ENCODE peak calls at places on chromosomes 16 and 17, in four cellular contexts. One of them, this sample, is unnamed.

GRCh38 chr17:67477687-67478086 is 100.6 kb downstream of the PITPNC1 start:
- DNase-seq in HepG2: no peak
- DNase-seq in WTC11: no peak
- DNase-seq in GM12878: no peak
- DNase-seq in this sample: no peak

GRCh38 chr16:4898811-4899473 is 38.0 kb downstream of the PPL start:
- DNase-seq in HepG2: no peak
- DNase-seq in WTC11: no peak
- DNase-seq in GM12878: no peak
- DNase-seq in this sample: no peak

GRCh38 chr17:17235212-17236174 is 1.5 kb downstream of the FLCN start:
- DNase-seq in HepG2: peak; percentile 22
- DNase-seq in WTC11: no peak
- DNase-seq in GM12878: no peak
- DNase-seq in this sample: no peak

GRCh38 chr16:48340054-48340453 is 45.2 kb downstream of the SIAH1 start:
- DNase-seq in HepG2: no peak
- DNase-seq in WTC11: no peak
- DNase-seq in GM12878: no peak
- DNase-seq in this sample: no peak

GRCh38 chr17:65515959-65516948 is 45.2 kb downstream of the AXIN2 start:
- DNase-seq in HepG2: peak; percentile 99
- DNase-seq in WTC11: no peak
- DNase-seq in GM12878: no peak
- DNase-seq in this sample: no peak

GRCh38 chr16:18803569-18804462 is 2.5 kb upstream of the ARL6IP1 start:
- DNase-seq in HepG2: no peak
- DNase-seq in WTC11: no peak
- DNase-seq in GM12878: no peak
- DNase-seq in this sample: no peak

GRCh38 chr17:80477647-80478478 is 1.5 kb upstream of the NPTX1 start:
- DNase-seq in HepG2: no peak
- DNase-seq in WTC11: peak; percentile 72
- DNase-seq in GM12878: no peak
- DNase-seq in this sample: peak; percentile 60

GRCh38 chr16:80303691-80304090 is 237.1 kb upstream of the DYNLRB2 start:
- DNase-seq in HepG2: no peak
- DNase-seq in WTC11: no peak
- DNase-seq in GM12878: no peak
- DNase-seq in this sample: no peak

GRCh38 chr16:5062790-5063765 is 2.7 kb downstream of the C16orf89 start:
- DNase-seq in HepG2: no peak
- DNase-seq in WTC11: no peak
- DNase-seq in GM12878: no peak
- DNase-seq in this sample: no peak

GRCh38 chr16:27980076-27980775 is 83.3 kb downstream of the GSG1L start:
- DNase-seq in HepG2: no peak
- DNase-seq in WTC11: no peak
- DNase-seq in GM12878: no peak
- DNase-seq in this sample: no peak

GRCh38 chr17:21001111-21001812 is 41.5 kb downstream of the USP22 start:
- DNase-seq in HepG2: no peak
- DNase-seq in WTC11: no peak
- DNase-seq in GM12878: no peak
- DNase-seq in this sample: no peak

GRCh38 chr16:82062645-82063058 is 27.6 kb downstream of the HSD17B2 start:
- DNase-seq in HepG2: peak; percentile 66
- DNase-seq in WTC11: no peak
- DNase-seq in GM12878: no peak
- DNase-seq in this sample: no peak

GRCh38 chr17:17103160-17103559 is 60.9 kb downstream of the MPRIP start:
- DNase-seq in HepG2: peak; percentile 18
- DNase-seq in WTC11: no peak
- DNase-seq in GM12878: no peak
- DNase-seq in this sample: no peak

GRCh38 chr17:65231662-65232335 is 94.6 kb downstream of the RGS9 start:
- DNase-seq in HepG2: peak; percentile 70
- DNase-seq in WTC11: peak; percentile 73
- DNase-seq in GM12878: peak; percentile 12
- DNase-seq in this sample: peak; percentile 75

GRCh38 chr17:28335959-28336871 is 654 bp downstream of the TNFAIP1 start:
- DNase-seq in HepG2: peak; percentile 82
- DNase-seq in WTC11: peak; percentile 68
- DNase-seq in GM12878: no peak
- DNase-seq in this sample: peak; percentile 31

GRCh38 chr17:65783845-65784334 is 222.4 kb upstream of the AXIN2 start:
- DNase-seq in HepG2: peak; percentile 90
- DNase-seq in WTC11: no peak
- DNase-seq in GM12878: no peak
- DNase-seq in this sample: no peak

GRCh38 chr17:63477471-63478440 is 895 bp downstream of the ACE start:
- DNase-seq in HepG2: no peak
- DNase-seq in WTC11: peak; percentile 29
- DNase-seq in GM12878: no peak
- DNase-seq in this sample: no peak

GRCh38 chr17:62781356-62781755 is 26.8 kb downstream of the MARCHF10 start:
- DNase-seq in HepG2: no peak
- DNase-seq in WTC11: no peak
- DNase-seq in GM12878: no peak
- DNase-seq in this sample: no peak

GRCh38 chr16:15055141-15056053 is 477 bp downstream of the NTAN1 start:
- DNase-seq in HepG2: peak; percentile 34
- DNase-seq in WTC11: peak; percentile 69
- DNase-seq in GM12878: no peak
- DNase-seq in this sample: peak; percentile 34

GRCh38 chr16:3819741-3820724 is 60.5 kb downstream of the CREBBP start:
- DNase-seq in HepG2: no peak
- DNase-seq in WTC11: no peak
- DNase-seq in GM12878: no peak
- DNase-seq in this sample: peak; percentile 68

GRCh38 chr16:65731840-65732239 is 610.0 kb upstream of the CDH11 start:
- DNase-seq in HepG2: no peak
- DNase-seq in WTC11: no peak
- DNase-seq in GM12878: no peak
- DNase-seq in this sample: no peak

GRCh38 chr16:19130852-19131808 is 17.4 kb downstream of the ITPRIPL2 start:
- DNase-seq in HepG2: no peak
- DNase-seq in WTC11: no peak
- DNase-seq in GM12878: no peak
- DNase-seq in this sample: no peak

GRCh38 chr17:52079496-52079895 is 79.0 kb downstream of the CA10 start:
- DNase-seq in HepG2: no peak
- DNase-seq in WTC11: no peak
- DNase-seq in GM12878: no peak
- DNase-seq in this sample: no peak

GRCh38 chr16:19289805-19290490 is 4.4 kb downstream of the CLEC19A start:
- DNase-seq in HepG2: no peak
- DNase-seq in WTC11: peak; percentile 35
- DNase-seq in GM12878: no peak
- DNase-seq in this sample: no peak

GRCh38 chr17:44379887-44380286 is 9.6 kb downstream of the ITGA2B start:
- DNase-seq in HepG2: no peak
- DNase-seq in WTC11: no peak
- DNase-seq in GM12878: no peak
- DNase-seq in this sample: no peak

GRCh38 chr17:79491006-79491405 is 119.8 kb downstream of the RBFOX3 start:
- DNase-seq in HepG2: no peak
- DNase-seq in WTC11: no peak
- DNase-seq in GM12878: no peak
- DNase-seq in this sample: no peak

GRCh38 chr16:86789621-86790051 is 211.3 kb downstream of the FOXL1 start:
- DNase-seq in HepG2: no peak
- DNase-seq in WTC11: no peak
- DNase-seq in GM12878: no peak
- DNase-seq in this sample: no peak

GRCh38 chr17:14320098-14320497 is 19.2 kb downstream of the HS3ST3B1 start:
- DNase-seq in HepG2: no peak
- DNase-seq in WTC11: no peak
- DNase-seq in GM12878: no peak
- DNase-seq in this sample: no peak

GRCh38 chr17:14316131-14316854 is 15.4 kb downstream of the HS3ST3B1 start:
- DNase-seq in HepG2: peak; percentile 71
- DNase-seq in WTC11: no peak
- DNase-seq in GM12878: no peak
- DNase-seq in this sample: no peak

GRCh38 chr17:14318906-14319205 is 18.0 kb downstream of the HS3ST3B1 start:
- DNase-seq in HepG2: no peak
- DNase-seq in WTC11: no peak
- DNase-seq in GM12878: no peak
- DNase-seq in this sample: no peak

GRCh38 chr17:14318109-14318905 is 17.4 kb downstream of the HS3ST3B1 start:
- DNase-seq in HepG2: no peak
- DNase-seq in WTC11: no peak
- DNase-seq in GM12878: no peak
- DNase-seq in this sample: no peak

DNA sequence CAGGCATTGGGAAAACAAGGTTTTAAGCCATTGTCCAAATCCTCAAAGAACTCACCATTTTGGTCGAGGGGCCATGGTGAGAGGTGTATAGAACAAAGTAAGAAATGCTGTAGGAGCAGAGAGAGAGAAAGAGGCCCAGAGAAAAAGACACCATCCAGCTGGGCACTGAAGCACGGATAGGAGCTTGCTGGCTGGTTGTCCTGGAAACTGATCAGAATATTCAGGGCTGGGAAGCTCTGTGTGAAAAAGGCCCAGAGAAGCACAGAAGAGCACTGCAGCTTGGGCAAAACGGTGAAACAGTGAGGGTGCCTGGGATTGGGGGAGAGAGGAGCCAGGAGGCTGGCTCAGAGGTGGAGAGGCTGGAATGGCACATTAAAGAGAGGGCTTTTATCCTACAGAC is 16.5 kb downstream of the HS3ST3B1 start:
- DNase-seq in HepG2: no peak
- DNase-seq in WTC11: no peak
- DNase-seq in GM12878: no peak
- DNase-seq in this sample: no peak
- TF ChIP-seq MAX in HepG2: no peak
- TF ChIP-seq MAX in WTC11: no peak
- TF ChIP-seq MAX in GM12878: no peak
- TF ChIP-seq MAX in this sample: no peak

DNA sequence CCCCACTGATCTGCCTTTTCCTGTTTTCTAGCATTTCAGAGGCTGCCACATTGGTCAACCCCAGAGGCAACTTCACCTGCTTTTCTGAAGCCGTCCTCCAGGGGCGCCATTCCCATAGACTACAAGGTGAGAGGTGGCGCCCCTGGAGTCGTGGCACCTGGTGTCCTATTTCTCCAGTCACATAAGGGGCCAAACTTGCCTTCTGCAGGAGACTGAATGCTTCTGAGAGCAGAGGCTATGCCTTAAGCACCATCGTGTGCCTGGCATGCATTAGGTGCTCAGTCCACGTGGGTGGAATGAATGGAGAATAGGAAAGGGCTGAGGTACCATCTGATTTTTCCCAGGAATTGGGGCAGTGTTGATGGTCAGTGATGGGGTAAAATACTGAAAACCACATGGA is 164.8 kb downstream of the HAPSTR1 start:
- DNase-seq in HepG2: peak; percentile 66
- DNase-seq in WTC11: peak; percentile 90
- DNase-seq in GM12878: no peak
- DNase-seq in this sample: peak; percentile 60
- TF ChIP-seq ATF3 in HepG2: no peak
- TF ChIP-seq ATF3 in WTC11: no peak
- TF ChIP-seq ATF3 in GM12878: no peak
- TF ChIP-seq ATF3 in this sample: no peak

GRCh38 chr17:74938194-74938950 is 2.7 kb downstream of the OTOP3 start:
- DNase-seq in HepG2: no peak
- DNase-seq in WTC11: no peak
- DNase-seq in GM12878: no peak
- DNase-seq in this sample: no peak

GRCh38 chr17:74936470-74936799 is 737 bp downstream of the OTOP3 start:
- DNase-seq in HepG2: no peak
- DNase-seq in WTC11: no peak
- DNase-seq in GM12878: no peak
- DNase-seq in this sample: no peak

GRCh38 chr17:74935585-74936469 is at the start of gene OTOP3:
- DNase-seq in HepG2: no peak
- DNase-seq in WTC11: peak; percentile 43
- DNase-seq in GM12878: no peak
- DNase-seq in this sample: no peak

GRCh38 chr17:74939534-74939933 is 3.8 kb downstream of the OTOP3 start:
- DNase-seq in HepG2: no peak
- DNase-seq in WTC11: no peak
- DNase-seq in GM12878: no peak
- DNase-seq in this sample: no peak

DNA sequence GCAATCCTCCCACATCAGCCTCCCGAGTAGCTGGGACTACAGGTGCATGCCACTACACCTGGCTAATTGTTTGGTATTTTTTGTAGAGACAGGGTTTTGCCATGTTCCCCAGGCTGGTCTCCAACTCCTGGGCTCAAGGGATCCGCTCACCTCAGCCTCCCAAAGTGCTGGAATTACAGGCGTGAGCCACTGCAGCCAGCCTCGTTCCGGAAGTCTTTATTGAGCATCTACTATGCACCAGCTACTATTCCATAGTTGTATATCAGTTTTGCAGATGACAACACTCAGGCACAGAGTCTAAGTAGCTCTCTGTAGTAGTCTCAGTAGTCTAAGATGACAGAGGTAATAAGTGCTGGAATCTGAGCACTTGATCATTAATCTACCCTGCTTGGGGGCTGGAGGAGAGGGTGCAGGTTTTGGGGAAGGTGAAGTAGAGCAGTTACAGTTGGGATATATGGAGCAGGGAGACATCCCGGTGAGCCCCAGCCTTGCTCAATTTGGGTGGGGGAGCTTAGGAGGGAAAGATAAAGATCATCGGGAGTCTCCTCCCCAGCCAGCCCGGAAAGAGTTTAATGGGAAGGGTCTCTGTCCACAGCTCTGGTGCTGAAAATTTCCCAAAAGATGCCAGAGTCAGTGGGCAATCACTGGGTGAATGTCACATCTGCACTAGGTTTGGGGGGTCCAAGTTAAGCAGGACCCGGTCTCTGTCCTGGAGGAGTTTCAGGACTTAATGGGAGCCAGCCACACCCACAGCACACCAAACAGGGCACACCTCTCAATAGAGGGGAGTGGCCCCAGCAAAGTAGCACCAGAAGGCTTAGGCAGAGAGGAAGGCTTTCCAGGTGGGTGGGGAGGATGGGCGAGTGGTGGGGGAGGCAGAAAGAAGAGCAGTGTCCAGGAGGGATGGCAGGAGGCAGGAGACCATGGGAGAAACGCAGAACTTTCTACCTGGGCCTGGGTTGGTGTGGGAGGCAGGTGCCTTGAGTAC is 1.7 kb downstream of the OTOP3 start:
- DNase-seq in HepG2: no peak
- DNase-seq in WTC11: no peak
- DNase-seq in GM12878: no peak
- DNase-seq in this sample: no peak
- TF ChIP-seq CBFB in HepG2: no peak
- TF ChIP-seq CBFB in WTC11: no peak
- TF ChIP-seq CBFB in GM12878: no peak
- TF ChIP-seq CBFB in this sample: no peak

DNA sequence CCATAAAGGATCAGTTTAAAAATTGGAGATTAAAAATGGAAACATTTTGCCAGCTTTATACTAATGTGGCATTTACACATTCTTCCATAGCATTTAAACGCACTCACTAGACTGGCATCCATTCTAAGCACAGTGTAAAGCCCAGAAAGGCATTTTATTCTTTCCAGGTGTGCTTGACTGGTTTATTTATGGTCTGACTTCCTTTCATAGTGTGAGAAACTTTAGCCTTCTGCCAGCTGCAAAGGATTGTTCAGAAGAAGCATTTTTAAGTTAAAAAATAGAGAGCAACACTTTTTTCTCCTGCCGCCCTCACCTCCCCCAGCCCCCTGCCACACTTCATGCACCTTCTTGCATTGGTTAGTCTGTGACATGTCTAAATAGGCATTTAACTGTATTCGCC is 271.6 kb upstream of the PSMD7 start:
- DNase-seq in HepG2: no peak
- DNase-seq in WTC11: no peak
- DNase-seq in GM12878: no peak
- DNase-seq in this sample: no peak
- TF ChIP-seq MAX in HepG2: no peak
- TF ChIP-seq MAX in WTC11: no peak
- TF ChIP-seq MAX in GM12878: no peak
- TF ChIP-seq MAX in this sample: no peak